ENCODE peak calls at places on chromosomes 4 and X, in eight cellular contexts. One of them, this sample, is unnamed.

GRCh38 chrX:155757366-155757765 is 123.8 kb upstream of the VAMP7 start:
- DNase-seq in myocyte: no peak
- DNase-seq in A549: no peak
- DNase-seq in memory B cell: no peak
- DNase-seq in activated CD8-positive, alpha-beta T cell treated with anti-CD3 and anti-CD28 coated beads for 36 hours: no peak
- DNase-seq in Caco-2: no peak
- DNase-seq in iPS-NIHi11: no peak
- DNase-seq in AG10803: no peak
- DNase-seq in this sample: no peak

GRCh38 chr4:153067376-153067775 is 131.3 kb downstream of the FHDC1 start:
- DNase-seq in myocyte: peak; percentile 32
- DNase-seq in A549: no peak
- DNase-seq in memory B cell: no peak
- DNase-seq in activated CD8-positive, alpha-beta T cell treated with anti-CD3 and anti-CD28 coated beads for 36 hours: no peak
- DNase-seq in Caco-2: peak; percentile 74
- DNase-seq in iPS-NIHi11: no peak
- DNase-seq in AG10803: no peak
- DNase-seq in this sample: peak; percentile 62

GRCh38 chr4:135123632-135124031 is 922.0 kb upstream of the PABPC4L start:
- DNase-seq in myocyte: no peak
- DNase-seq in A549: no peak
- DNase-seq in memory B cell: no peak
- DNase-seq in activated CD8-positive, alpha-beta T cell treated with anti-CD3 and anti-CD28 coated beads for 36 hours: no peak
- DNase-seq in Caco-2: no peak
- DNase-seq in iPS-NIHi11: no peak
- DNase-seq in AG10803: no peak
- DNase-seq in this sample: no peak

GRCh38 chr4:76744253-76744921 is 153.6 kb downstream of the SOWAHB start:
- DNase-seq in myocyte: no peak
- DNase-seq in A549: no peak
- DNase-seq in memory B cell: no peak
- DNase-seq in activated CD8-positive, alpha-beta T cell treated with anti-CD3 and anti-CD28 coated beads for 36 hours: no peak
- DNase-seq in Caco-2: no peak
- DNase-seq in iPS-NIHi11: no peak
- DNase-seq in AG10803: peak; percentile 90
- DNase-seq in this sample: peak; percentile 91

GRCh38 chrX:106863697-106864096 is 39.4 kb downstream of the RIPPLY1 start:
- DNase-seq in myocyte: no peak
- DNase-seq in A549: no peak
- DNase-seq in memory B cell: no peak
- DNase-seq in activated CD8-positive, alpha-beta T cell treated with anti-CD3 and anti-CD28 coated beads for 36 hours: no peak
- DNase-seq in Caco-2: no peak
- DNase-seq in iPS-NIHi11: no peak
- DNase-seq in AG10803: no peak
- DNase-seq in this sample: no peak

GRCh38 chrX:24243692-24244091 is 70.2 kb downstream of the SUPT20HL2 start:
- DNase-seq in myocyte: no peak
- DNase-seq in A549: no peak
- DNase-seq in memory B cell: no peak
- DNase-seq in activated CD8-positive, alpha-beta T cell treated with anti-CD3 and anti-CD28 coated beads for 36 hours: no peak
- DNase-seq in Caco-2: no peak
- DNase-seq in iPS-NIHi11: no peak
- DNase-seq in AG10803: peak; percentile 58
- DNase-seq in this sample: peak; percentile 43

GRCh38 chr4:75016472-75016871 is 83.6 kb downstream of the PARM1 start:
- DNase-seq in myocyte: no peak
- DNase-seq in A549: no peak
- DNase-seq in memory B cell: no peak
- DNase-seq in activated CD8-positive, alpha-beta T cell treated with anti-CD3 and anti-CD28 coated beads for 36 hours: no peak
- DNase-seq in Caco-2: no peak
- DNase-seq in iPS-NIHi11: no peak
- DNase-seq in AG10803: no peak
- DNase-seq in this sample: no peak

GRCh38 chrX:120262781-120263719 is 12.4 kb downstream of the ZBTB33 start:
- DNase-seq in myocyte: no peak
- DNase-seq in A549: no peak
- DNase-seq in memory B cell: no peak
- DNase-seq in activated CD8-positive, alpha-beta T cell treated with anti-CD3 and anti-CD28 coated beads for 36 hours: no peak
- DNase-seq in Caco-2: no peak
- DNase-seq in iPS-NIHi11: no peak
- DNase-seq in AG10803: no peak
- DNase-seq in this sample: no peak

GRCh38 chrX:4682637-4683036 is 969.2 kb upstream of the PRKX start:
- DNase-seq in myocyte: no peak
- DNase-seq in A549: no peak
- DNase-seq in memory B cell: no peak
- DNase-seq in activated CD8-positive, alpha-beta T cell treated with anti-CD3 and anti-CD28 coated beads for 36 hours: no peak
- DNase-seq in Caco-2: no peak
- DNase-seq in iPS-NIHi11: no peak
- DNase-seq in AG10803: no peak
- DNase-seq in this sample: no peak

GRCh38 chr4:183182873-183183725 is 84.0 kb downstream of the WWC2 start:
- DNase-seq in myocyte: peak; percentile 86
- DNase-seq in A549: no peak
- DNase-seq in memory B cell: no peak
- DNase-seq in activated CD8-positive, alpha-beta T cell treated with anti-CD3 and anti-CD28 coated beads for 36 hours: peak; percentile 15
- DNase-seq in Caco-2: peak; percentile 30
- DNase-seq in iPS-NIHi11: peak; percentile 70
- DNase-seq in AG10803: peak; percentile 83
- DNase-seq in this sample: peak; percentile 91

GRCh38 chr4:173930329-173930967 is 353.0 kb downstream of the FBXO8 start:
- DNase-seq in myocyte: no peak
- DNase-seq in A549: no peak
- DNase-seq in memory B cell: no peak
- DNase-seq in activated CD8-positive, alpha-beta T cell treated with anti-CD3 and anti-CD28 coated beads for 36 hours: no peak
- DNase-seq in Caco-2: no peak
- DNase-seq in iPS-NIHi11: no peak
- DNase-seq in AG10803: no peak
- DNase-seq in this sample: no peak

This sample was measured in EH.